ENCODE peak calls at places on chromosomes 2 and 18, in ten cellular contexts. G, J, T, Y, Z, R, Q, D, H and V are unnamed samples.

GRCh38 chr2:216633616-216634316 is 546 bp downstream of the IGFBP2 start:
- DNase-seq in G (no peak), J (no peak), T (no peak), Y (peak), Z (no peak), R (no peak), Q (peak), D (no peak), H (no peak), V (no peak)

GRCh38 chr2:188869560-188869959 is 104.6 kb upstream of the COL3A1 start:
- DNase-seq in G (peak), J (no peak), T (no peak), Y (no peak), Z (no peak), R (no peak), Q (no peak), D (peak), H (no peak), V (no peak)

GRCh38 chr18:48641981-48642380 is 103.2 kb downstream of the CTIF start:
- DNase-seq in G (no peak), J (no peak), T (no peak), Y (no peak), Z (no peak), R (no peak), Q (no peak), D (no peak), H (no peak), V (no peak)

GRCh38 chr2:241842620-241843211 is 16.0 kb downstream of the PDCD1 start:
- DNase-seq in G (no peak), J (no peak), T (peak), Y (peak), Z (no peak), R (peak), Q (no peak), D (no peak), H (no peak), V (no peak)

GRCh38 chr2:201985740-201986735 is 47.6 kb upstream of the FZD7 start:
- DNase-seq in G (peak), J (no peak), T (no peak), Y (no peak), Z (no peak), R (no peak), Q (no peak), D (no peak), H (no peak), V (no peak)

GRCh38 chr2:88307817-88308216 is 137.7 kb downstream of the THNSL2 start:
- DNase-seq in G (peak), J (no peak), T (peak), Y (peak), Z (no peak), R (no peak), Q (peak), D (no peak), H (no peak), V (peak)

GRCh38 chr2:135226961-135227360 is 174.9 kb downstream of the RAB3GAP1 start:
- DNase-seq in G (peak), J (no peak), T (no peak), Y (no peak), Z (peak), R (no peak), Q (no peak), D (peak), H (no peak), V (no peak)

GRCh38 chr2:56130463-56131070 is 53.2 kb upstream of the CCDC85A start:
- DNase-seq in G (peak), J (no peak), T (no peak), Y (no peak), Z (peak), R (no peak), Q (peak), D (peak), H (no peak), V (peak)

GRCh38 chr2:202965810-202966454 is 48.7 kb upstream of the NBEAL1 start:
- DNase-seq in G (peak), J (no peak), T (no peak), Y (no peak), Z (no peak), R (no peak), Q (no peak), D (peak), H (no peak), V (peak)

GRCh38 chr2:64525323-64525625 is 1.1 kb downstream of the AFTPH start:
- DNase-seq in G (no peak), J (no peak), T (peak), Y (no peak), Z (no peak), R (no peak), Q (no peak), D (peak), H (no peak), V (peak)

GRCh38 chr2:28639836-28640235 is 111.8 kb upstream of the PPP1CB start:
- DNase-seq in G (no peak), J (no peak), T (no peak), Y (peak), Z (no peak), R (no peak), Q (no peak), D (no peak), H (no peak), V (no peak)

GRCh38 chr2:125721072-125721721 is 934.8 kb upstream of the GYPC start:
- DNase-seq in G (no peak), J (no peak), T (no peak), Y (no peak), Z (no peak), R (no peak), Q (no peak), D (no peak), H (no peak), V (no peak)